ENCODE peak calls at places on chromosomes 1 and 21, in five cellular contexts. M, X, Z, L and R are unnamed samples.

GRCh38 chr1:64983110-64983509 is 16.8 kb upstream of the JAK1 start:
- DNase-seq in M (no peak), X (no peak), Z (no peak), L (no peak), R (peak)

GRCh38 chr1:78254517-78254916 is 208.8 kb downstream of the GIPC2 start:
- DNase-seq in M (no peak), X (no peak), Z (peak), L (no peak), R (peak)

GRCh38 chr21:34073749-34074282 is 438 bp downstream of the MRPS6 start:
- DNase-seq in M (peak), X (no peak), Z (no peak), L (no peak), R (no peak)

GRCh38 chr1:243349128-243349527 is 93.3 kb downstream of the SDCCAG8 start:
- DNase-seq in M (no peak), X (no peak), Z (no peak), L (no peak), R (no peak)

GRCh38 chr1:71049951-71050598 is 2.5 kb upstream of the PTGER3 start:
- DNase-seq in M (no peak), X (peak), Z (peak), L (no peak), R (peak)

GRCh38 chr1:9626201-9626608 is 25.3 kb upstream of the PIK3CD start:
- DNase-seq in M (no peak), X (no peak), Z (no peak), L (no peak), R (no peak)

GRCh38 chr21:43290529-43291346 is 121.9 kb downstream of the CRYAA start:
- DNase-seq in M (no peak), X (no peak), Z (no peak), L (no peak), R (no peak)

GRCh38 chr1:156815307-156815826 is 1.3 kb downstream of the SH2D2A start:
- DNase-seq in M (no peak), X (peak), Z (no peak), L (no peak), R (peak)